ENCODE peak calls at places on chromosomes 13 and 19, in eight cellular contexts. N is hepatocyte; J is progenitor cell of endocrine pancreas; V is tibial nerve; D is heart left ventricle; W is stomach; X is CD4-positive, alpha-beta T cell; F is adrenal gland. U is an unnamed sample.

GRCh38 chr13:94327318-94327717 is 152.2 kb downstream of the DCT start:
- DNase-seq in N (no peak), J (no peak), V (no peak), D (no peak), W (no peak), X (no peak), F (no peak), U (no peak)

GRCh38 chr19:16530540-16531379 is 11.5 kb downstream of the CHERP start:
- DNase-seq in N (no peak), J (no peak), V (no peak), D (no peak), W (no peak), X (no peak), F (no peak), U (no peak)

GRCh38 chr19:35555301-35556005 is 8.0 kb downstream of the ATP4A start:
- DNase-seq in N (no peak), J (no peak), V (no peak), D (no peak), W (no peak), X (no peak), F (peak; percentile 30), U (peak; percentile 52)

GRCh38 chr13:60645552-60646138 is 248.6 kb downstream of the TDRD3 start:
- DNase-seq in N (no peak), J (no peak), V (no peak), D (no peak), W (no peak), X (no peak), F (no peak), U (no peak)

GRCh38 chr19:28615966-28616365 is 597.0 kb downstream of the UQCRFS1 start:
- DNase-seq in N (no peak), J (no peak), V (no peak), D (no peak), W (no peak), X (no peak), F (no peak), U (no peak)

GRCh38 chr19:36136975-36137686 is 2.7 kb upstream of the CAPNS1 start:
- DNase-seq in N (no peak), J (no peak), V (no peak), D (peak; percentile 76), W (peak; percentile 80), X (no peak), F (peak; percentile 91), U (peak; percentile 42)

GRCh38 chr19:49243129-49243528 is 81.9 kb downstream of the SLC6A16 start:
- DNase-seq in N (no peak), J (no peak), V (no peak), D (no peak), W (no peak), X (no peak), F (no peak), U (no peak)

GRCh38 chr19:33052352-33052972 is 12.2 kb downstream of the RHPN2 start:
- DNase-seq in N (peak; percentile 69), J (no peak), V (peak; percentile 31), D (no peak), W (peak; percentile 37), X (no peak), F (no peak), U (peak; percentile 45)

GRCh38 chr19:42176990-42177685 is 40.3 kb downstream of the DEDD2 start:
- DNase-seq in N (peak; percentile 91), J (peak; percentile 65), V (peak; percentile 33), D (peak; percentile 76), W (peak; percentile 71), X (peak; percentile 65), F (peak; percentile 61), U (peak; percentile 66)

GRCh38 chr13:76667551-76667950 is 218.7 kb downstream of the KCTD12 start:
- DNase-seq in N (peak; percentile 27), J (no peak), V (peak; percentile 22), D (peak; percentile 26), W (no peak), X (no peak), F (no peak), U (peak; percentile 74)

GRCh38 chr13:79779761-79780160 is 298.8 kb downstream of the NDFIP2 start:
- DNase-seq in N (peak; percentile 41), J (no peak), V (peak; percentile 42), D (peak; percentile 34), W (no peak), X (no peak), F (peak; percentile 27), U (peak; percentile 82)

DNA sequence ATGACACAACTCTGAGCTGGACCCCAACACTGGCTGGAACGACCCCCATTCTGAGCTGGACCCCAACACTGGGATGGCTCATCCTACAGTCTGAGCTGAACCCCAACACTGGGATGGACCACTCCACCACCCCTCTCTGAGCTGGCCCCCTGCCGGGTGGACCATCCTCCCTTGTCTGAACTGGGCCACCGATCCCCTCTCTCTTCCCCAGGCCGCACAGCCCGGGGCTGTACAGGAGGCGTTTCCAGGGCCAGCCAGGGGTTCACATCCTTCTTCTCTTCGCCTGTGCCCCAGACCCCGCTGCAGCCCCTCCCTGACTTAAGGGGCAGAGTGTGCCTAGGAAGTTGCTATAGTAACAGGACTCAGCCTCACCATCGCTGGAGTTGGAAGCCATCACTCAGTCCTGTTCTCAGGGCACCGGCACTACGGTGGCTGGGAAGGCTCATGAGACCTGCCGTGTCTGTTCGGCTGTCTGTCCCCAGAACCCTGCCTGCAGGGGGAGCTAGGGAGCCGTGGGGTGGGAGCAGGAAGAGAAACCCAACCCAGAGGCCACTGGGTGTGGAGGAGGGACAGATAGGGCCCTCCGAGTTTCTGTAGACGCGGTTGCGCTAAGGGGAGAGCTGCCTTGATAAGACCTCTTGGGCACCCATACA is 3.7 kb downstream of the PRKACA start:
- DNase-seq in N (peak; percentile 6), J (no peak), V (no peak), D (peak; percentile 59), W (no peak), X (peak; percentile 24), F (peak; percentile 76), U (no peak)
- TF ChIP-seq CTCF in N (peak; percentile 7), J (no peak), V (no peak), D (peak; percentile 29), W (no peak), X (no peak), F (peak; percentile 51), U (peak; percentile 31)

DNA sequence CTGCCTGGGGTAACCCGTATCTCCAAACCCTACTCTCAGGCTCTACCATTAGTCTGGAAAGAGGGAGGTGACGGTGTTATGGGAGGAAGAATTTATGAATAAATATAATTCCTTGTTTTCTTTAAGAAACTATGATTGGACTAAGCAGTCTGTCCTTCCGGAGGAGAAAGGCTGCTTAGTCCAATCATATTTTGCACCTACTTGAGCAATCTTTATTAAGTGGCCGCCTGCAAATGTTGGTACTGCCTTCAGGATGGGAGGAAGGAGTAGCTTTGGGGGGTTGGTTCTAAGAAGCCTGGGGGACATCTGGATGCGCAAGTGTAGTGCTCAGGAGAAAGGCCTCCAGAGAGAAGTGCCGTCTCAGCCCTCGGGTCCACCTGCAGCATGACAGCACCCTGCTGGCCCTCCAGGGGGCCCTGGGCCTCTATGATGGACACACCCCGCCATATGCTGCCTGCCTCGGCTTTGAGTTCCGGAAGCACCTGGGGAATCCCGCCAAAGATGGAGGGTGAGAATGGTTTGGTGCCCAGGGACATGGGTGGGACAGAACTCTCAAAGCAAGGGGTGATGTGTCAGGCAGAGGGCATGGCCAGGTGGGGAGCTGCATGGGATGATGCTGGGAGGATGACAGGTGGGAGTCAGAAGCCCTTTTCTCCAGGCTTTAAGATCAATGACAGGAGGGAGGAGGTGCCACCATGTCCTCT is 4.0 kb downstream of the ACP4 start:
- DNase-seq in N (peak; percentile 47), J (no peak), V (no peak), D (no peak), W (no peak), X (no peak), F (no peak), U (peak; percentile 27)
- TF ChIP-seq CTCF in N (no peak), J (peak; percentile 38), V (no peak), D (no peak), W (no peak), X (no peak), F (no peak), U (no peak)

GRCh38 chr19:4372630-4373367 is 27.5 kb downstream of the SH3GL1 start:
- DNase-seq in N (no peak), J (no peak), V (no peak), D (no peak), W (no peak), X (no peak), F (peak; percentile 35), U (no peak)
- TF ChIP-seq CTCF in N (no peak), J (no peak), V (no peak), D (no peak), W (no peak), X (no peak), F (no peak), U (no peak)

GRCh38 chr19:55158848-55159793 is 1.6 kb upstream of the TNNI3 start:
- DNase-seq in N (no peak), J (no peak), V (no peak), D (peak; percentile 95), W (no peak), X (no peak), F (peak; percentile 77), U (peak; percentile 61)

GRCh38 chr19:55160986-55161365 is 3.4 kb upstream of the TNNI3 start:
- DNase-seq in N (no peak), J (no peak), V (no peak), D (no peak), W (no peak), X (no peak), F (no peak), U (no peak)

GRCh38 chr19:55161571-55162322 is 4.2 kb upstream of the TNNI3 start:
- DNase-seq in N (no peak), J (no peak), V (no peak), D (no peak), W (no peak), X (no peak), F (no peak), U (no peak)

GRCh38 chr19:55158423-55158822 is 891 bp upstream of the TNNI3 start:
- DNase-seq in N (no peak), J (no peak), V (no peak), D (no peak), W (no peak), X (no peak), F (no peak), U (no peak)

GRCh38 chr19:55160128-55160985 is 2.8 kb upstream of the TNNI3 start:
- DNase-seq in N (peak; percentile 95), J (peak; percentile 85), V (peak; percentile 68), D (peak; percentile 90), W (peak; percentile 93), X (peak; percentile 81), F (peak; percentile 95), U (peak; percentile 79)
- TF ChIP-seq CTCF in N (peak; percentile 93), J (peak; percentile 92), V (peak; percentile 59), D (peak; percentile 84), W (peak; percentile 63), X (peak; percentile 85), F (peak; percentile 88), U (peak; percentile 75)